ENCODE peak calls at places on chromosomes 16 and 17, in four cellular contexts. D, M, Z and V are unnamed samples.

GRCh38 chr17:62692721-62693431 is 65.4 kb downstream of the MRC2 start:
- DNase-seq in M (no peak), Z (no peak), D (no peak), V (no peak)

GRCh38 chr16:85970016-85970711 is 71.2 kb downstream of the IRF8 start:
- DNase-seq in M (no peak), D (no peak), Z (no peak), V (no peak)

GRCh38 chr17:36204724-36205500 is 6.0 kb upstream of the CCL4L2 start:
- DNase-seq in Z (no peak), M (no peak), D (no peak), V (no peak)

GRCh38 chr17:47929218-47930000 is 12.0 kb upstream of the PNPO start:
- DNase-seq in Z (peak), M (no peak), D (no peak), V (no peak)

GRCh38 chr16:4936181-4936990 is 562 bp downstream of the PPL start:
- DNase-seq in Z (no peak), M (no peak), D (peak), V (no peak)

GRCh38 chr16:23081675-23082119 is 67.6 kb downstream of the USP31 start:
- DNase-seq in D (peak), M (no peak), Z (no peak), V (no peak)

GRCh38 chr16:56852968-56853367 is 12.0 kb upstream of the SLC12A3 start:
- DNase-seq in Z (no peak), D (no peak), M (no peak), V (no peak)

GRCh38 chr17:75455896-75456416 is 479 bp upstream of the TMEM94 start:
- DNase-seq in M (no peak), D (no peak), Z (no peak), V (no peak)

GRCh38 chr16:89471225-89471624 is 19.1 kb downstream of the ANKRD11 start:
- DNase-seq in Z (no peak), D (no peak), M (no peak), V (no peak)

GRCh38 chr17:44402564-44403172 is 13.2 kb upstream of the ITGA2B start:
- DNase-seq in Z (no peak), M (no peak), D (no peak), V (no peak)

GRCh38 chr17:78414178-78415162 is 36.0 kb downstream of the PGS1 start:
- DNase-seq in D (no peak), M (no peak), Z (no peak), V (no peak)

GRCh38 chr17:81391964-81392908 is 3.0 kb upstream of the BAHCC1 start:
- DNase-seq in Z (peak), D (peak), M (no peak), V (no peak)

GRCh38 chr16:75289189-75289588 is 37.8 kb upstream of the BCAR1 start:
- DNase-seq in M (no peak), D (no peak), Z (no peak), V (no peak)